ENCODE peak calls at places on chromosomes 5 and 9, in ten cellular contexts. X is retinal pigment epithelial cell, V is AG04450, L is B cell, S is HCT116, U is epithelial cell of esophagus, N is endodermal cell, J is heart left ventricle, O is activated B cell treated with CpG ODN at 0.5 μM for 24 hours, P is LNCaP clone FGC. I is an unnamed sample.

GRCh38 chr5:73097740-73098139 is 22.6 kb upstream of the TMEM171 start:
- DNase-seq in N (no peak), S (no peak), J (no peak), X (no peak), V (no peak), O (no peak), U (no peak), P (no peak), L (no peak), I (no peak)

GRCh38 chr9:83405674-83406255 is 132.4 kb downstream of the FRMD3 start:
- DNase-seq in J (no peak), V (no peak), X (no peak), L (no peak), N (no peak), O (no peak), P (no peak), U (no peak), S (no peak), I (no peak)

GRCh38 chr9:124045076-124045829 is 33.7 kb downstream of the LHX2 start:
- DNase-seq in N (peak), J (peak), L (no peak), V (no peak), U (peak), X (no peak), O (no peak), P (no peak), S (no peak), I (peak)

GRCh38 chr9:106419737-106420136 is 443.2 kb upstream of the ZNF462 start:
- DNase-seq in O (no peak), P (no peak), V (no peak), S (no peak), U (no peak), X (no peak), L (no peak), N (no peak), J (no peak), I (no peak)

GRCh38 chr5:107985144-107985543 is 314.4 kb upstream of the EFNA5 start:
- DNase-seq in X (peak), S (peak), O (no peak), L (no peak), U (peak), P (peak), J (no peak), V (no peak), N (no peak), I (no peak)

GRCh38 chr5:159174511-159175168 is 34.7 kb downstream of the RNF145 start:
- DNase-seq in S (no peak), P (no peak), X (no peak), O (no peak), L (no peak), U (peak), N (no peak), J (no peak), V (no peak), I (no peak)

GRCh38 chr5:78899922-78900362 is 85.2 kb downstream of the ARSB start:
- DNase-seq in U (peak), N (peak), P (peak), L (no peak), X (no peak), O (no peak), J (no peak), S (peak), V (no peak), I (peak)

GRCh38 chr9:130352081-130352480 is 86.5 kb downstream of the HMCN2 start:
- DNase-seq in P (no peak), S (no peak), U (peak), V (no peak), J (no peak), L (no peak), X (no peak), O (no peak), N (no peak), I (no peak)

DNA sequence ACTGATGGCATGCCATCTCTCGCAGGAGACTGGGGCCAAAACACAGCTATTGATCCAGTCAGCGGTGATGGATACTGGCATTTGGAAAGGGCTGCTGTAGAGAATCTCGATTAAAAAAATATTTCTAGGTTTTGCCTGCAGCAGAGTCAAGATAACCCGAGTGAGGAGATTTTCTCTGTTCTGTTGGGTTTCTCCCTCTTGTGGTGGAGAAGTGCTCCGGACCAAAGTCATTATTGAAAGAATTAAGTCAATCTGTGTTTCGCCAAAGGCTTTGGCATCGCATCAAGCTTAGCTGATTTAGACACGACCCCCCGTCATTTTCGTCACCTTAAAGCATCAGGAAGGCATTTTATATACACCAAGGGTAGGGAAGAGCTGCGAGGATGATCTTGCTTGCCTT is 97.2 kb upstream of the IRX2 start:
- DNase-seq in N (no peak), U (peak), L (no peak), J (no peak), X (no peak), V (no peak), P (no peak), S (no peak), O (no peak), I (no peak)
- TF ChIP-seq CTCF in N (peak), U (peak), L (no peak), J (no peak), X (no peak), V (no peak), P (peak), S (no peak), O (no peak), I (no peak)

GRCh38 chr5:77546-77945 is 14.4 kb upstream of the PLEKHG4B start:
- DNase-seq in J (no peak), O (no peak), N (no peak), V (no peak), L (no peak), X (no peak), P (no peak), U (no peak), S (no peak), I (no peak)
- TF ChIP-seq CTCF in J (no peak), O (no peak), N (no peak), V (no peak), L (no peak), X (no peak), P (no peak), U (no peak), S (no peak), I (no peak)

DNA sequence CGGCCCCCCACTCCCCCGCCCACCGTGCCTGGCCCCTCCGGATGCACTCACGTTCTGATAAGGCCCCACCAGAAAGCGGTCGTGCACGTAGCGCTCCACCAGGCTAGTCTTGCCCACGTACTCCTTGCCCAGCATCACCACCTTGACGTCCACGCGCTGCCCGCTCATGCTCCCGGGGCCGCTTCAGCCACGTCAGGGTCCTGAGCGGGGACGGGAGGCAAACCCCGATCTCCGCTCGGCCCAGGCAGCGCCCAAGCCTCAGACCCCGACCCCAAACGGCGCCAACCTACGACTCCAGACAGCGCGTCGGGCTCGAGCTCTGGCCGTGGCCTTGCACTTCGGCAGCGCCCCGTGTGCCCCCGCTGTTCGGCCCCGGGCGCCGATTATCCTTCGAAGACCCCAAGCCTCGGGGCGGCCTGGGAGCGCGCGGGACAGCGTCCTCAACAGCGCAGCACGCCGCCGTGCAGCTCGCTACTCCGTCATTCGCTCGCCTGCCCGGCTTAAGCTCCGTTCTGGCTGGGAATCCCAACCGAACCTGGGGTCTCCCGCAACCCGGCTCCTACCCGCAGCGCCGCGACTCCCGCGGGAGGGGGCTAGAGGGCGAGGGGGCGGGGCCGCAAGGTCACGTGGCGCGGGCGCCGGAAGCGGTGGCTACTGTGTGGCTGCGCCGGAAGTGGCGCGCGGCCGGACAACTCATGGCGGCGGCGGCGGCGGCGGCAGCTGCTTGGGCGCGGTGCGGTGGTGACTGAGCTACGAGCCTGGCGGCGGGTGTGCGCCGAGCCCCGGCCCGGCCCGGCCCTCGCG is at the start of the genes PRELID1 and RAB24:
- DNase-seq in S (no peak), P (no peak), O (peak), X (peak), V (peak), J (peak), L (peak), N (peak), U (peak), I (peak)
- TF ChIP-seq CTCF in S (no peak), P (peak), O (no peak), X (no peak), V (peak), J (peak), L (peak), N (peak), U (peak), I (peak)

GRCh38 chr9:3007331-3007730 is 163.4 kb upstream of the PUM3 start:
- DNase-seq in P (no peak), O (no peak), S (no peak), X (no peak), U (peak), L (no peak), J (no peak), V (no peak), N (no peak), I (no peak)

GRCh38 chr9:3006917-3007316 is 163.0 kb upstream of the PUM3 start:
- DNase-seq in O (no peak), N (no peak), X (no peak), U (no peak), S (no peak), L (no peak), P (no peak), V (no peak), J (no peak), I (no peak)

GRCh38 chr9:3012245-3012644 is 168.3 kb upstream of the PUM3 start:
- DNase-seq in O (no peak), J (no peak), L (no peak), P (no peak), X (no peak), U (no peak), N (no peak), V (no peak), S (no peak), I (no peak)

GRCh38 chr9:3004572-3004971 is 160.7 kb upstream of the PUM3 start:
- DNase-seq in X (no peak), O (no peak), U (no peak), V (no peak), L (no peak), N (no peak), P (no peak), J (no peak), S (no peak), I (no peak)

DNA sequence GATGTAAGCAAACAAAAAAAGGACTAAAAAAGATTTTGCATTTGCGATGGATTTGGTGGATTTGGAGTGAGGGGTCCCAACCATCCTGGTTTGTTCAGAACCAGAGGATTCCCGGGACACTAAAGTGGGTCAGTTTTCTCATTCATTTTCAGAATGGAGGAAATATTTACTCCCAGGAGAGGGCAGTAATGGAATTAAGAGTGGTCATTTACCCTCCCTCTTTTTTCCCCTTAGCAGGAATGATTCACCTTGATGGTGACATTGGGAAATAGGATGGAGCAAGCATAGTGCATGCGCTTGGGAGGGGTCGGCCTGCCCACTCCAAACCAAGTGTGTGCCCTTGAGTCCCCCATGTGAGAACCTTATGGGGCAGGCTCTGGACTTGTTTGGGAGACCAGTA is 164.2 kb upstream of the PUM3 start:
- DNase-seq in O (no peak), P (no peak), U (peak), L (no peak), N (no peak), S (no peak), J (no peak), X (no peak), V (no peak), I (no peak)
- TF ChIP-seq CTCF in O (no peak), P (peak), U (no peak), L (no peak), N (peak), S (no peak), J (no peak), X (peak), V (no peak), I (no peak)

GRCh38 chr9:88821033-88821748 is 170.1 kb upstream of the S1PR3 start:
- DNase-seq in L (no peak), V (no peak), N (no peak), X (no peak), U (no peak), J (no peak), S (no peak), P (no peak), O (no peak), I (no peak)

GRCh38 chr9:88820055-88820454 is 171.2 kb upstream of the S1PR3 start:
- DNase-seq in N (no peak), L (no peak), X (no peak), S (no peak), U (no peak), J (no peak), P (no peak), O (no peak), V (no peak), I (no peak)

GRCh38 chr9:88819471-88819870 is 171.8 kb upstream of the S1PR3 start:
- DNase-seq in L (no peak), U (no peak), J (no peak), N (no peak), S (no peak), P (no peak), O (no peak), X (no peak), V (no peak), I (no peak)

GRCh38 chr9:88824711-88825110 is 166.6 kb upstream of the S1PR3 start:
- DNase-seq in U (no peak), X (no peak), S (no peak), O (no peak), N (no peak), L (no peak), J (no peak), V (no peak), P (no peak), I (no peak)

GRCh38 chr9:88821749-88822106 is 169.5 kb upstream of the S1PR3 start:
- DNase-seq in N (no peak), L (no peak), J (no peak), S (no peak), U (no peak), X (no peak), P (no peak), V (no peak), O (no peak), I (no peak)
- TF ChIP-seq CTCF in N (no peak), L (no peak), J (no peak), S (no peak), U (no peak), X (no peak), P (no peak), V (no peak), O (no peak), I (no peak)

I was measured in activated CD8-positive, alpha-beta T cell treated with anti-CD3 and anti-CD28 coated beads for 36 hours.